ENCODE peak calls at places on chromosomes 2 and 18, in six cellular contexts. One of them, this sample, is unnamed.

GRCh38 chr2:12501469-12502147 is 215.1 kb upstream of the TRIB2 start:
- DNase-seq in memory B cell: no peak
- DNase-seq in AG04449: no peak
- DNase-seq in CD4-positive, alpha-beta T cell: peak; percentile 34
- DNase-seq in cortex of kidney: no peak
- DNase-seq in glutamatergic neuron: no peak
- DNase-seq in this sample: peak; percentile 43

GRCh38 chr2:157620956-157621355 is 7.7 kb downstream of the ACVR1C start:
- DNase-seq in memory B cell: no peak
- DNase-seq in AG04449: peak; percentile 14
- DNase-seq in CD4-positive, alpha-beta T cell: no peak
- DNase-seq in cortex of kidney: no peak
- DNase-seq in glutamatergic neuron: no peak
- DNase-seq in this sample: no peak

GRCh38 chr2:104046466-104046865 is 807.4 kb upstream of the POU3F3 start:
- DNase-seq in memory B cell: no peak
- DNase-seq in AG04449: no peak
- DNase-seq in CD4-positive, alpha-beta T cell: no peak
- DNase-seq in cortex of kidney: no peak
- DNase-seq in glutamatergic neuron: no peak
- DNase-seq in this sample: no peak

GRCh38 chr2:182845794-182846417 is 20.5 kb downstream of the FRZB start:
- DNase-seq in memory B cell: no peak
- DNase-seq in AG04449: no peak
- DNase-seq in CD4-positive, alpha-beta T cell: no peak
- DNase-seq in cortex of kidney: no peak
- DNase-seq in glutamatergic neuron: no peak
- DNase-seq in this sample: no peak

GRCh38 chr2:86336350-86337234 is 834 bp downstream of the REEP1 start:
- DNase-seq in memory B cell: no peak
- DNase-seq in AG04449: no peak
- DNase-seq in CD4-positive, alpha-beta T cell: no peak
- DNase-seq in cortex of kidney: no peak
- DNase-seq in glutamatergic neuron: peak; percentile 60
- DNase-seq in this sample: peak; percentile 37

GRCh38 chr2:149989447-149990063 is 402.0 kb upstream of the MMADHC start:
- DNase-seq in memory B cell: no peak
- DNase-seq in AG04449: peak; percentile 28
- DNase-seq in CD4-positive, alpha-beta T cell: no peak
- DNase-seq in cortex of kidney: no peak
- DNase-seq in glutamatergic neuron: no peak
- DNase-seq in this sample: no peak

GRCh38 chr2:237922641-237923361 is 44.0 kb upstream of the UBE2F start:
- DNase-seq in memory B cell: no peak
- DNase-seq in AG04449: no peak
- DNase-seq in CD4-positive, alpha-beta T cell: no peak
- DNase-seq in cortex of kidney: no peak
- DNase-seq in glutamatergic neuron: no peak
- DNase-seq in this sample: no peak

GRCh38 chr2:176947754-176948153 is 264.8 kb upstream of the HNRNPA3 start:
- DNase-seq in memory B cell: no peak
- DNase-seq in AG04449: no peak
- DNase-seq in CD4-positive, alpha-beta T cell: no peak
- DNase-seq in cortex of kidney: no peak
- DNase-seq in glutamatergic neuron: no peak
- DNase-seq in this sample: no peak

GRCh38 chr2:25251032-25251460 is 82.7 kb upstream of the POMC start:
- DNase-seq in memory B cell: no peak
- DNase-seq in AG04449: no peak
- DNase-seq in CD4-positive, alpha-beta T cell: no peak
- DNase-seq in cortex of kidney: no peak
- DNase-seq in glutamatergic neuron: no peak
- DNase-seq in this sample: no peak

GRCh38 chr2:240396623-240397541 is 38.6 kb upstream of the GPC1 start:
- DNase-seq in memory B cell: no peak
- DNase-seq in AG04449: no peak
- DNase-seq in CD4-positive, alpha-beta T cell: no peak
- DNase-seq in cortex of kidney: no peak
- DNase-seq in glutamatergic neuron: no peak
- DNase-seq in this sample: peak; percentile 22

GRCh38 chr2:85838181-85838580 is 50.6 kb downstream of the ST3GAL5 start:
- DNase-seq in memory B cell: no peak
- DNase-seq in AG04449: no peak
- DNase-seq in CD4-positive, alpha-beta T cell: no peak
- DNase-seq in cortex of kidney: no peak
- DNase-seq in glutamatergic neuron: no peak
- DNase-seq in this sample: no peak

GRCh38 chr2:176129013-176129796 is at the start of gene HOXD8:
- DNase-seq in memory B cell: no peak
- DNase-seq in AG04449: peak; percentile 49
- DNase-seq in CD4-positive, alpha-beta T cell: no peak
- DNase-seq in cortex of kidney: peak; percentile 47
- DNase-seq in glutamatergic neuron: peak; percentile 75
- DNase-seq in this sample: peak; percentile 64

GRCh38 chr2:46847726-46848421 is 67.7 kb downstream of the MCFD2 start:
- DNase-seq in memory B cell: no peak
- DNase-seq in AG04449: peak; percentile 70
- DNase-seq in CD4-positive, alpha-beta T cell: no peak
- DNase-seq in cortex of kidney: no peak
- DNase-seq in glutamatergic neuron: no peak
- DNase-seq in this sample: no peak

GRCh38 chr18:48100168-48100495 is 169.7 kb upstream of the SMAD2 start:
- DNase-seq in memory B cell: no peak
- DNase-seq in AG04449: no peak
- DNase-seq in CD4-positive, alpha-beta T cell: no peak
- DNase-seq in cortex of kidney: no peak
- DNase-seq in glutamatergic neuron: no peak
- DNase-seq in this sample: no peak

GRCh38 chr2:235399895-235400294 is 93.9 kb upstream of the AGAP1 start:
- DNase-seq in memory B cell: no peak
- DNase-seq in AG04449: no peak
- DNase-seq in CD4-positive, alpha-beta T cell: no peak
- DNase-seq in cortex of kidney: no peak
- DNase-seq in glutamatergic neuron: no peak
- DNase-seq in this sample: no peak

GRCh38 chr2:60899230-60899891 is 18.0 kb downstream of the REL start:
- DNase-seq in memory B cell: no peak
- DNase-seq in AG04449: no peak
- DNase-seq in CD4-positive, alpha-beta T cell: no peak
- DNase-seq in cortex of kidney: no peak
- DNase-seq in glutamatergic neuron: no peak
- DNase-seq in this sample: no peak

GRCh38 chr2:174438146-174438886 is 42.8 kb downstream of the SCRN3 start:
- DNase-seq in memory B cell: no peak
- DNase-seq in AG04449: no peak
- DNase-seq in CD4-positive, alpha-beta T cell: no peak
- DNase-seq in cortex of kidney: no peak
- DNase-seq in glutamatergic neuron: no peak
- DNase-seq in this sample: peak; percentile 83

GRCh38 chr2:104976603-104977120 is 61.2 kb upstream of the MRPS9 start:
- DNase-seq in memory B cell: peak; percentile 60
- DNase-seq in AG04449: no peak
- DNase-seq in CD4-positive, alpha-beta T cell: no peak
- DNase-seq in cortex of kidney: no peak
- DNase-seq in glutamatergic neuron: no peak
- DNase-seq in this sample: no peak

GRCh38 chr2:44333994-44334393 is 27.3 kb downstream of the PREPL start:
- DNase-seq in memory B cell: no peak
- DNase-seq in AG04449: no peak
- DNase-seq in CD4-positive, alpha-beta T cell: no peak
- DNase-seq in cortex of kidney: no peak
- DNase-seq in glutamatergic neuron: no peak
- DNase-seq in this sample: no peak

GRCh38 chr18:39434223-39434622 is 1868.6 kb upstream of the CELF4 start:
- DNase-seq in memory B cell: no peak
- DNase-seq in AG04449: no peak
- DNase-seq in CD4-positive, alpha-beta T cell: no peak
- DNase-seq in cortex of kidney: no peak
- DNase-seq in glutamatergic neuron: no peak
- DNase-seq in this sample: no peak

GRCh38 chr2:28750316-28751101 is 1.1 kb upstream of the PPP1CB start:
- DNase-seq in memory B cell: no peak
- DNase-seq in AG04449: no peak
- DNase-seq in CD4-positive, alpha-beta T cell: no peak
- DNase-seq in cortex of kidney: no peak
- DNase-seq in glutamatergic neuron: no peak
- DNase-seq in this sample: no peak

GRCh38 chr18:68604256-68604655 is 110.7 kb downstream of the TMX3 start:
- DNase-seq in memory B cell: no peak
- DNase-seq in AG04449: no peak
- DNase-seq in CD4-positive, alpha-beta T cell: no peak
- DNase-seq in cortex of kidney: no peak
- DNase-seq in glutamatergic neuron: no peak
- DNase-seq in this sample: no peak

GRCh38 chr2:151361674-151362380 is 4.4 kb downstream of the TNFAIP6 start:
- DNase-seq in memory B cell: no peak
- DNase-seq in AG04449: no peak
- DNase-seq in CD4-positive, alpha-beta T cell: no peak
- DNase-seq in cortex of kidney: no peak
- DNase-seq in glutamatergic neuron: no peak
- DNase-seq in this sample: no peak

GRCh38 chr2:133676392-133677130 is 108.3 kb upstream of the NCKAP5 start:
- DNase-seq in memory B cell: no peak
- DNase-seq in AG04449: no peak
- DNase-seq in CD4-positive, alpha-beta T cell: no peak
- DNase-seq in cortex of kidney: no peak
- DNase-seq in glutamatergic neuron: no peak
- DNase-seq in this sample: no peak

GRCh38 chr18:34595673-34596072 is 114.4 kb upstream of the DTNA start:
- DNase-seq in memory B cell: no peak
- DNase-seq in AG04449: no peak
- DNase-seq in CD4-positive, alpha-beta T cell: no peak
- DNase-seq in cortex of kidney: no peak
- DNase-seq in glutamatergic neuron: no peak
- DNase-seq in this sample: no peak

GRCh38 chr18:21509062-21509461 is 91.4 kb downstream of the ESCO1 start:
- DNase-seq in memory B cell: no peak
- DNase-seq in AG04449: no peak
- DNase-seq in CD4-positive, alpha-beta T cell: no peak
- DNase-seq in cortex of kidney: no peak
- DNase-seq in glutamatergic neuron: no peak
- DNase-seq in this sample: no peak

GRCh38 chr18:26459340-26459739 is 89.0 kb downstream of the KCTD1 start:
- DNase-seq in memory B cell: no peak
- DNase-seq in AG04449: no peak
- DNase-seq in CD4-positive, alpha-beta T cell: no peak
- DNase-seq in cortex of kidney: no peak
- DNase-seq in glutamatergic neuron: no peak
- DNase-seq in this sample: no peak

GRCh38 chr2:54074636-54075341 is 40.6 kb upstream of the ACYP2 start:
- DNase-seq in memory B cell: no peak
- DNase-seq in AG04449: no peak
- DNase-seq in CD4-positive, alpha-beta T cell: no peak
- DNase-seq in cortex of kidney: no peak
- DNase-seq in glutamatergic neuron: no peak
- DNase-seq in this sample: no peak

GRCh38 chr2:216041438-216041837 is 28.1 kb upstream of the MREG start:
- DNase-seq in memory B cell: no peak
- DNase-seq in AG04449: no peak
- DNase-seq in CD4-positive, alpha-beta T cell: no peak
- DNase-seq in cortex of kidney: no peak
- DNase-seq in glutamatergic neuron: no peak
- DNase-seq in this sample: no peak

GRCh38 chr2:20506281-20506685 is 59.4 kb downstream of the RHOB start:
- DNase-seq in memory B cell: no peak
- DNase-seq in AG04449: no peak
- DNase-seq in CD4-positive, alpha-beta T cell: no peak
- DNase-seq in cortex of kidney: no peak
- DNase-seq in glutamatergic neuron: no peak
- DNase-seq in this sample: no peak

This sample was measured in left ventricle myocardium superior.